ENCODE peak calls at places on chromosomes 4 and X, in six cellular contexts. One of them, this sample, is unnamed.

GRCh38 chr4:89173336-89174090 is 62.2 kb downstream of the TIGD2 start:
- DNase-seq in suprapubic skin: no peak
- DNase-seq in upper lobe of left lung: no peak
- DNase-seq in K562: no peak
- DNase-seq in transverse colon: no peak
- DNase-seq in GM12878: no peak
- DNase-seq in this sample: no peak

GRCh38 chr4:110224812-110225211 is 26.4 kb upstream of the ELOVL6 start:
- DNase-seq in GM12878: no peak
- DNase-seq in transverse colon: no peak
- DNase-seq in upper lobe of left lung: no peak
- DNase-seq in K562: peak
- DNase-seq in suprapubic skin: no peak
- DNase-seq in this sample: no peak

GRCh38 chrX:69195197-69195596 is 29.9 kb upstream of the PJA1 start:
- DNase-seq in suprapubic skin: no peak
- DNase-seq in K562: no peak
- DNase-seq in GM12878: no peak
- DNase-seq in upper lobe of left lung: no peak
- DNase-seq in transverse colon: no peak
- DNase-seq in this sample: no peak

GRCh38 chrX:69102805-69103204 is 62.4 kb downstream of the PJA1 start:
- DNase-seq in suprapubic skin: no peak
- DNase-seq in upper lobe of left lung: no peak
- DNase-seq in transverse colon: no peak
- DNase-seq in GM12878: no peak
- DNase-seq in K562: peak
- DNase-seq in this sample: no peak

GRCh38 chr4:23039813-23040212 is 347.1 kb downstream of the GBA3 start:
- DNase-seq in transverse colon: no peak
- DNase-seq in upper lobe of left lung: no peak
- DNase-seq in K562: no peak
- DNase-seq in GM12878: no peak
- DNase-seq in suprapubic skin: no peak
- DNase-seq in this sample: no peak

GRCh38 chrX:74160816-74161215 is 143.2 kb upstream of the ZCCHC13 start:
- DNase-seq in suprapubic skin: no peak
- DNase-seq in upper lobe of left lung: no peak
- DNase-seq in K562: no peak
- DNase-seq in transverse colon: no peak
- DNase-seq in GM12878: no peak
- DNase-seq in this sample: no peak

GRCh38 chr4:10091531-10092181 is 24.9 kb downstream of the WDR1 start:
- DNase-seq in upper lobe of left lung: no peak
- DNase-seq in suprapubic skin: no peak
- DNase-seq in K562: no peak
- DNase-seq in GM12878: no peak
- DNase-seq in transverse colon: no peak
- DNase-seq in this sample: no peak

GRCh38 chr4:19739101-19739651 is 512.5 kb upstream of the SLIT2 start:
- DNase-seq in upper lobe of left lung: peak
- DNase-seq in K562: no peak
- DNase-seq in transverse colon: no peak
- DNase-seq in suprapubic skin: no peak
- DNase-seq in GM12878: no peak
- DNase-seq in this sample: no peak

GRCh38 chr4:140296335-140296753 is 77.1 kb upstream of the SCOC start:
- DNase-seq in GM12878: no peak
- DNase-seq in transverse colon: peak
- DNase-seq in suprapubic skin: peak
- DNase-seq in K562: no peak
- DNase-seq in upper lobe of left lung: no peak
- DNase-seq in this sample: peak

GRCh38 chr4:100935090-100935489 is 412.2 kb downstream of the PPP3CA start:
- DNase-seq in upper lobe of left lung: no peak
- DNase-seq in transverse colon: no peak
- DNase-seq in suprapubic skin: no peak
- DNase-seq in K562: no peak
- DNase-seq in GM12878: no peak
- DNase-seq in this sample: no peak

GRCh38 chr4:159292137-159292896 is 189.4 kb downstream of the RAPGEF2 start:
- DNase-seq in transverse colon: no peak
- DNase-seq in upper lobe of left lung: no peak
- DNase-seq in GM12878: no peak
- DNase-seq in suprapubic skin: no peak
- DNase-seq in K562: no peak
- DNase-seq in this sample: no peak

GRCh38 chrX:69126642-69127041 is 38.6 kb downstream of the PJA1 start:
- DNase-seq in upper lobe of left lung: no peak
- DNase-seq in suprapubic skin: no peak
- DNase-seq in K562: no peak
- DNase-seq in transverse colon: no peak
- DNase-seq in GM12878: no peak
- DNase-seq in this sample: peak

GRCh38 chr4:45347056-45347455 is 620.7 kb upstream of the GNPDA2 start:
- DNase-seq in GM12878: no peak
- DNase-seq in K562: no peak
- DNase-seq in upper lobe of left lung: no peak
- DNase-seq in suprapubic skin: no peak
- DNase-seq in transverse colon: no peak
- DNase-seq in this sample: no peak

GRCh38 chrX:104929324-104929723 is 291.2 kb downstream of the TEX13A start:
- DNase-seq in K562: no peak
- DNase-seq in transverse colon: no peak
- DNase-seq in suprapubic skin: no peak
- DNase-seq in GM12878: no peak
- DNase-seq in upper lobe of left lung: no peak
- DNase-seq in this sample: no peak

GRCh38 chrX:19912-20571 is 261.1 kb upstream of the PLCXD1 start:
- DNase-seq in upper lobe of left lung: no peak
- DNase-seq in suprapubic skin: peak
- DNase-seq in GM12878: no peak
- DNase-seq in transverse colon: peak
- DNase-seq in K562: peak
- DNase-seq in this sample: no peak

GRCh38 chrX:128714425-128714824 is 662.2 kb upstream of the ACTRT1 start:
- DNase-seq in upper lobe of left lung: no peak
- DNase-seq in suprapubic skin: no peak
- DNase-seq in transverse colon: no peak
- DNase-seq in K562: no peak
- DNase-seq in GM12878: no peak
- DNase-seq in this sample: no peak

GRCh38 chrX:39762266-39762841 is 335.4 kb downstream of the BCOR start:
- DNase-seq in K562: no peak
- DNase-seq in transverse colon: no peak
- DNase-seq in GM12878: no peak
- DNase-seq in suprapubic skin: no peak
- DNase-seq in upper lobe of left lung: no peak
- DNase-seq in this sample: no peak
- TF ChIP-seq EP300 in K562: no peak
- TF ChIP-seq EP300 in transverse colon: no peak
- TF ChIP-seq EP300 in GM12878: no peak
- TF ChIP-seq EP300 in suprapubic skin: no peak
- TF ChIP-seq EP300 in upper lobe of left lung: no peak
- TF ChIP-seq EP300 in this sample: no peak

GRCh38 chrX:129905787-129906580 is at the start of gene UTP14A:
- DNase-seq in K562: peak
- DNase-seq in transverse colon: peak
- DNase-seq in GM12878: peak
- DNase-seq in suprapubic skin: peak
- DNase-seq in upper lobe of left lung: peak
- DNase-seq in this sample: peak
- TF ChIP-seq POLR2AphosphoS5 in K562: peak
- TF ChIP-seq POLR2AphosphoS5 in transverse colon: peak
- TF ChIP-seq POLR2AphosphoS5 in GM12878: peak
- TF ChIP-seq POLR2AphosphoS5 in suprapubic skin: no peak
- TF ChIP-seq POLR2AphosphoS5 in upper lobe of left lung: peak
- TF ChIP-seq POLR2AphosphoS5 in this sample: peak

DNA sequence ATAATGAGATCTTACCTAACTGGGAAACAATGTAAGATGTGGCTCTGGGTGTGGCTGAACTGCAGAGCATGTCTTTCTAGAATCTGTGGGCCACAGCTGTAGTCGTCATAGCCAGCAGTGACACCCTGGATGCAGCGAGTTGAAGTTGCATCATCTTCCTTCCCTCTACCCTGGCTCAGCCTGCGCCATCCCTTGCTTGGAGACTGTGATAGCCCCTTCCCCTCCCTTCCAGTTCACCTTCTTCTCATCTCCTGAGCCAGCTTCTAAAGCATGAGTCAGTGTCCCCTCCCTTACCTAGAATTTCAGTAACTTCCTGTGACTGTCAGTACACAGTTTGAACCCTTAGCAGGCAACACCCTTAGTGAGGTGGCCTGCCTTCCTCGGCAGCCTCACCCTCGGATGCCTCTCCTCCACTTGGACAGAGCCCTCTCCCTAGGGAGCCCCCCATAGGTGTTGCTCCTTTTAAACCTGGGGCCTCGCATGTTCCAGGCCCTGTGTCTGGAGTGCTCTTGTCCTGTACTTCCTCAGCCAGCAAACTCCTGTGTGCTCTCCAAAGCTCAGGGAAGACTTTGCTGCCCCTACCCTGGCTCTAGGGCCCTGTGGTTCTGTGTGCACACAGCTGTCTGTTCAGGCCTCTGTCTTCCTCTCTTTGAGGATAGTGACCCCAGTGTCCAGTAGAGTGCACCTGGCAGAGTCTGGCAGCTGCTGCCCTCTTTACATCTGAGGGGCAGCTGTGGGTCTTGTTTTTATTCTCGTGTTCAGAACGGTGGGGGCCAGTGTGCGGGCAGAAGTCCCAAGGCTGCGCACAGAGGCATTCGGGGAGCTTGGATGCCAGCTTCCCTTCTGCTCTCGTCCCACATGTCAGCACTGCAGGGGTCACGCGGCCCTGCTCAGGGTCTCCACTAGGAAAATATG is 43.7 kb upstream of the TADA2B start:
- DNase-seq in GM12878: no peak
- DNase-seq in K562: peak
- DNase-seq in suprapubic skin: no peak
- DNase-seq in upper lobe of left lung: no peak
- DNase-seq in transverse colon: no peak
- DNase-seq in this sample: no peak
- H3K27ac ChIP-seq in GM12878: no peak
- H3K27ac ChIP-seq in K562: peak
- H3K27ac ChIP-seq in suprapubic skin: peak
- H3K27ac ChIP-seq in upper lobe of left lung: no peak
- H3K27ac ChIP-seq in transverse colon: no peak
- H3K27ac ChIP-seq in this sample: no peak

GRCh38 chr4:60500860-60501259 is 699.3 kb upstream of the ADGRL3 start:
- DNase-seq in K562: no peak
- DNase-seq in suprapubic skin: no peak
- DNase-seq in upper lobe of left lung: no peak
- DNase-seq in GM12878: no peak
- DNase-seq in transverse colon: no peak
- DNase-seq in this sample: no peak
- TF ChIP-seq EP300 in K562: no peak
- TF ChIP-seq EP300 in suprapubic skin: no peak
- TF ChIP-seq EP300 in upper lobe of left lung: no peak
- TF ChIP-seq EP300 in GM12878: no peak
- TF ChIP-seq EP300 in transverse colon: no peak
- TF ChIP-seq EP300 in this sample: no peak

GRCh38 chr4:78599147-78599546 is 47.6 kb downstream of the ANXA3 start:
- DNase-seq in K562: no peak
- DNase-seq in transverse colon: no peak
- DNase-seq in GM12878: no peak
- DNase-seq in suprapubic skin: no peak
- DNase-seq in upper lobe of left lung: no peak
- DNase-seq in this sample: no peak

GRCh38 chr4:78592104-78592783 is 40.7 kb downstream of the ANXA3 start:
- DNase-seq in transverse colon: no peak
- DNase-seq in suprapubic skin: no peak
- DNase-seq in K562: peak
- DNase-seq in upper lobe of left lung: no peak
- DNase-seq in GM12878: no peak
- DNase-seq in this sample: no peak

GRCh38 chr4:78601013-78601412 is 49.4 kb downstream of the ANXA3 start:
- DNase-seq in GM12878: peak
- DNase-seq in suprapubic skin: no peak
- DNase-seq in transverse colon: no peak
- DNase-seq in K562: peak
- DNase-seq in upper lobe of left lung: no peak
- DNase-seq in this sample: no peak

GRCh38 chr4:78599931-78600375 is 48.4 kb downstream of the ANXA3 start:
- DNase-seq in suprapubic skin: no peak
- DNase-seq in upper lobe of left lung: no peak
- DNase-seq in transverse colon: no peak
- DNase-seq in K562: peak
- DNase-seq in GM12878: no peak
- DNase-seq in this sample: no peak

DNA sequence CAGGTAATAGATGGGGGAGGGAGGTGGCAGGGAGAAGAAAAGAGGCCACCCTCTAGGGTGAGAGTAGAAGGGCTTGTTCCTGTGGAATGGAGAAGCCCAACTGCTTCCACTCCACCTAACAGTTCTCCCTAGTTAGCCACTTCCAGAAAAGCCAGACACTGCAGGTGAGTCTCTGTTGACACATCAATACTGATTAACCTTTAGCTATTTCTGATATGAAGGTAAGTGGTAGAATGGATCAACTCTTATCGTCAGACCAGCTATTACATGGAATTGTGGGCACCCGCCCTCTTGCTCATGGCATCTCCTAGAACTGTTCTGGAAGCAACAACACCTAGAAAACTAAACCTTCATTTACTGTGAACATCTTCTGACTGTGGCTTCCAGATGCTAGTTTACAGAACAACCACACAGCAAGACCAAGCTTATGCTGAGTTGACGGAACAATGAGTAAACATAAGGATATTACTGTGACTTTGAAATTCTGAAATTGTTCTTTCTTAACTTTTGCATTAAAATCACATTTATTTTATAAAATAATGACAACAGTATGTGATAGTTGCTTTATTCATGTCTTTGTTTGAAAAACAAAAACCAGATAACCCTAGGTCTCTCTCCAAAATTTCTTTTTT is 44.7 kb downstream of the ANXA3 start:
- DNase-seq in suprapubic skin: no peak
- DNase-seq in GM12878: no peak
- DNase-seq in K562: no peak
- DNase-seq in transverse colon: peak
- DNase-seq in upper lobe of left lung: no peak
- DNase-seq in this sample: peak
- TF ChIP-seq POLR2AphosphoS5 in suprapubic skin: no peak
- TF ChIP-seq POLR2AphosphoS5 in GM12878: no peak
- TF ChIP-seq POLR2AphosphoS5 in K562: no peak
- TF ChIP-seq POLR2AphosphoS5 in transverse colon: no peak
- TF ChIP-seq POLR2AphosphoS5 in upper lobe of left lung: no peak
- TF ChIP-seq POLR2AphosphoS5 in this sample: no peak